ENCODE peak calls at places on chromosomes 13 and 19, in five cellular contexts. One of them, this sample, is unnamed.

GRCh38 chr13:114110091-114110829 is 22.2 kb downstream of the RASA3 start:
- DNase-seq in activated CD4-positive, alpha-beta T cell treated with anti-CD3 and anti-CD28 coated beads, Interleukin-2, amount 50 U/mL, for 1 hour: peak
- DNase-seq in fibroblast of lung: no peak
- DNase-seq in breast epithelium: peak
- DNase-seq in left ventricle myocardium superior: peak
- DNase-seq in this sample: peak

GRCh38 chr19:2271516-2272103 is 10.4 kb downstream of the PEAK3 start:
- DNase-seq in activated CD4-positive, alpha-beta T cell treated with anti-CD3 and anti-CD28 coated beads, Interleukin-2, amount 50 U/mL, for 1 hour: no peak
- DNase-seq in fibroblast of lung: peak
- DNase-seq in breast epithelium: no peak
- DNase-seq in left ventricle myocardium superior: no peak
- DNase-seq in this sample: no peak

GRCh38 chr13:40206241-40207109 is 460.0 kb downstream of the FOXO1 start:
- DNase-seq in activated CD4-positive, alpha-beta T cell treated with anti-CD3 and anti-CD28 coated beads, Interleukin-2, amount 50 U/mL, for 1 hour: no peak
- DNase-seq in fibroblast of lung: peak
- DNase-seq in breast epithelium: no peak
- DNase-seq in left ventricle myocardium superior: no peak
- DNase-seq in this sample: peak

GRCh38 chr13:100433475-100433874 is 155.1 kb downstream of the GGACT start:
- DNase-seq in activated CD4-positive, alpha-beta T cell treated with anti-CD3 and anti-CD28 coated beads, Interleukin-2, amount 50 U/mL, for 1 hour: no peak
- DNase-seq in fibroblast of lung: no peak
- DNase-seq in breast epithelium: no peak
- DNase-seq in left ventricle myocardium superior: no peak
- DNase-seq in this sample: no peak

GRCh38 chr13:65656740-65657329 is 1573.3 kb downstream of the PCDH9 start:
- DNase-seq in activated CD4-positive, alpha-beta T cell treated with anti-CD3 and anti-CD28 coated beads, Interleukin-2, amount 50 U/mL, for 1 hour: no peak
- DNase-seq in fibroblast of lung: peak
- DNase-seq in breast epithelium: no peak
- DNase-seq in left ventricle myocardium superior: no peak
- DNase-seq in this sample: peak

GRCh38 chr13:98089826-98090225 is 53.1 kb upstream of the FARP1 start:
- DNase-seq in activated CD4-positive, alpha-beta T cell treated with anti-CD3 and anti-CD28 coated beads, Interleukin-2, amount 50 U/mL, for 1 hour: no peak
- DNase-seq in fibroblast of lung: peak
- DNase-seq in breast epithelium: no peak
- DNase-seq in left ventricle myocardium superior: no peak
- DNase-seq in this sample: no peak

GRCh38 chr13:109871018-109871370 is 84.6 kb upstream of the IRS2 start:
- DNase-seq in activated CD4-positive, alpha-beta T cell treated with anti-CD3 and anti-CD28 coated beads, Interleukin-2, amount 50 U/mL, for 1 hour: no peak
- DNase-seq in fibroblast of lung: peak
- DNase-seq in breast epithelium: no peak
- DNase-seq in left ventricle myocardium superior: no peak
- DNase-seq in this sample: no peak

GRCh38 chr13:37995052-37995451 is 125.5 kb upstream of the TRPC4 start:
- DNase-seq in activated CD4-positive, alpha-beta T cell treated with anti-CD3 and anti-CD28 coated beads, Interleukin-2, amount 50 U/mL, for 1 hour: no peak
- DNase-seq in fibroblast of lung: peak
- DNase-seq in breast epithelium: no peak
- DNase-seq in left ventricle myocardium superior: no peak
- DNase-seq in this sample: no peak

GRCh38 chr19:34217952-34218817 is 36.2 kb upstream of the GARRE1 start:
- DNase-seq in activated CD4-positive, alpha-beta T cell treated with anti-CD3 and anti-CD28 coated beads, Interleukin-2, amount 50 U/mL, for 1 hour: peak
- DNase-seq in fibroblast of lung: peak
- DNase-seq in breast epithelium: no peak
- DNase-seq in left ventricle myocardium superior: no peak
- DNase-seq in this sample: peak

GRCh38 chr13:73339086-73339485 is 280.3 kb downstream of the KLF5 start:
- DNase-seq in activated CD4-positive, alpha-beta T cell treated with anti-CD3 and anti-CD28 coated beads, Interleukin-2, amount 50 U/mL, for 1 hour: no peak
- DNase-seq in fibroblast of lung: no peak
- DNase-seq in breast epithelium: no peak
- DNase-seq in left ventricle myocardium superior: no peak
- DNase-seq in this sample: no peak

GRCh38 chr13:63517376-63517775 is 2101.7 kb upstream of the PCDH20 start:
- DNase-seq in activated CD4-positive, alpha-beta T cell treated with anti-CD3 and anti-CD28 coated beads, Interleukin-2, amount 50 U/mL, for 1 hour: no peak
- DNase-seq in fibroblast of lung: peak
- DNase-seq in breast epithelium: no peak
- DNase-seq in left ventricle myocardium superior: no peak
- DNase-seq in this sample: no peak

GRCh38 chr19:29685326-29685725 is 20.1 kb downstream of the PLEKHF1 start:
- DNase-seq in activated CD4-positive, alpha-beta T cell treated with anti-CD3 and anti-CD28 coated beads, Interleukin-2, amount 50 U/mL, for 1 hour: no peak
- DNase-seq in fibroblast of lung: peak
- DNase-seq in breast epithelium: no peak
- DNase-seq in left ventricle myocardium superior: peak
- DNase-seq in this sample: no peak

GRCh38 chr19:18590273-18591272 is 2.0 kb downstream of the REX1BD start:
- DNase-seq in activated CD4-positive, alpha-beta T cell treated with anti-CD3 and anti-CD28 coated beads, Interleukin-2, amount 50 U/mL, for 1 hour: no peak
- DNase-seq in fibroblast of lung: peak
- DNase-seq in breast epithelium: no peak
- DNase-seq in left ventricle myocardium superior: peak
- DNase-seq in this sample: peak

GRCh38 chr13:113283904-113284303 is 13.1 kb upstream of the LAMP1 start:
- DNase-seq in activated CD4-positive, alpha-beta T cell treated with anti-CD3 and anti-CD28 coated beads, Interleukin-2, amount 50 U/mL, for 1 hour: no peak
- DNase-seq in fibroblast of lung: no peak
- DNase-seq in breast epithelium: no peak
- DNase-seq in left ventricle myocardium superior: no peak
- DNase-seq in this sample: no peak

GRCh38 chr13:98284677-98285076 is 107.6 kb upstream of the RNF113B start:
- DNase-seq in activated CD4-positive, alpha-beta T cell treated with anti-CD3 and anti-CD28 coated beads, Interleukin-2, amount 50 U/mL, for 1 hour: no peak
- DNase-seq in fibroblast of lung: no peak
- DNase-seq in breast epithelium: no peak
- DNase-seq in left ventricle myocardium superior: no peak
- DNase-seq in this sample: peak

GRCh38 chr13:98976941-98977340 is 923 bp downstream of the DOCK9 start:
- DNase-seq in activated CD4-positive, alpha-beta T cell treated with anti-CD3 and anti-CD28 coated beads, Interleukin-2, amount 50 U/mL, for 1 hour: no peak
- DNase-seq in fibroblast of lung: peak
- DNase-seq in breast epithelium: no peak
- DNase-seq in left ventricle myocardium superior: no peak
- DNase-seq in this sample: no peak

GRCh38 chr13:99425485-99426341 is 75.6 kb upstream of the TM9SF2 start:
- DNase-seq in activated CD4-positive, alpha-beta T cell treated with anti-CD3 and anti-CD28 coated beads, Interleukin-2, amount 50 U/mL, for 1 hour: peak
- DNase-seq in fibroblast of lung: no peak
- DNase-seq in breast epithelium: no peak
- DNase-seq in left ventricle myocardium superior: peak
- DNase-seq in this sample: no peak

GRCh38 chr19:41193420-41194156 is 569 bp downstream of the CYP2S1 start:
- DNase-seq in activated CD4-positive, alpha-beta T cell treated with anti-CD3 and anti-CD28 coated beads, Interleukin-2, amount 50 U/mL, for 1 hour: no peak
- DNase-seq in fibroblast of lung: no peak
- DNase-seq in breast epithelium: no peak
- DNase-seq in left ventricle myocardium superior: no peak
- DNase-seq in this sample: no peak

GRCh38 chr19:38265213-38265861 is 964 bp downstream of the SPINT2 start:
- DNase-seq in activated CD4-positive, alpha-beta T cell treated with anti-CD3 and anti-CD28 coated beads, Interleukin-2, amount 50 U/mL, for 1 hour: no peak
- DNase-seq in fibroblast of lung: peak
- DNase-seq in breast epithelium: no peak
- DNase-seq in left ventricle myocardium superior: no peak
- DNase-seq in this sample: no peak

GRCh38 chr13:76790519-76791289 is 95.5 kb downstream of the KCTD12 start:
- DNase-seq in activated CD4-positive, alpha-beta T cell treated with anti-CD3 and anti-CD28 coated beads, Interleukin-2, amount 50 U/mL, for 1 hour: no peak
- DNase-seq in fibroblast of lung: peak
- DNase-seq in breast epithelium: no peak
- DNase-seq in left ventricle myocardium superior: no peak
- DNase-seq in this sample: peak

GRCh38 chr19:48673436-48674100 is 751 bp upstream of the NTN5 start:
- DNase-seq in activated CD4-positive, alpha-beta T cell treated with anti-CD3 and anti-CD28 coated beads, Interleukin-2, amount 50 U/mL, for 1 hour: no peak
- DNase-seq in fibroblast of lung: no peak
- DNase-seq in breast epithelium: no peak
- DNase-seq in left ventricle myocardium superior: no peak
- DNase-seq in this sample: no peak

GRCh38 chr13:109773276-109773675 is 13.1 kb downstream of the IRS2 start:
- DNase-seq in activated CD4-positive, alpha-beta T cell treated with anti-CD3 and anti-CD28 coated beads, Interleukin-2, amount 50 U/mL, for 1 hour: no peak
- DNase-seq in fibroblast of lung: peak
- DNase-seq in breast epithelium: no peak
- DNase-seq in left ventricle myocardium superior: no peak
- DNase-seq in this sample: no peak

GRCh38 chr19:2478324-2478755 is 2.4 kb downstream of the GADD45B start:
- DNase-seq in activated CD4-positive, alpha-beta T cell treated with anti-CD3 and anti-CD28 coated beads, Interleukin-2, amount 50 U/mL, for 1 hour: peak
- DNase-seq in fibroblast of lung: peak
- DNase-seq in breast epithelium: peak
- DNase-seq in left ventricle myocardium superior: peak
- DNase-seq in this sample: peak

GRCh38 chr19:4622695-4623421 is 16.5 kb upstream of the TNFAIP8L1 start:
- DNase-seq in activated CD4-positive, alpha-beta T cell treated with anti-CD3 and anti-CD28 coated beads, Interleukin-2, amount 50 U/mL, for 1 hour: no peak
- DNase-seq in fibroblast of lung: no peak
- DNase-seq in breast epithelium: no peak
- DNase-seq in left ventricle myocardium superior: peak
- DNase-seq in this sample: peak

This sample was measured in NCI-H2171 treated with DMSO at 0.1 percent for 48 hours.